ENCODE peak calls at places on chromosomes 4 and X, in six cellular contexts. M is stomach, S is ovary, D is lung, O is MG63, P is A673. R is an unnamed sample. For H3K27me3, the result is how much of the 10 kb centered on the place peaks cover.

GRCh38 chrX:36867143-36867542 is 141.0 kb upstream of the FAM47C start:
- DNase-seq in M (no peak), S (no peak), D (no peak), O (no peak), P (peak), R (no peak)

GRCh38 chr4:137420901-137421384 is 111.4 kb downstream of the PCDH18 start:
- DNase-seq in M (no peak), S (no peak), D (no peak), O (no peak), P (no peak), R (no peak)

GRCh38 chrX:7147978-7148824 is at the start of gene PUDP:
- DNase-seq in M (peak), S (peak), D (peak), O (peak), P (peak), R (no peak)

GRCh38 chr4:1336079-1336478 is 10.9 kb upstream of the UVSSA start:
- DNase-seq in M (no peak), S (no peak), D (no peak), O (no peak), P (no peak), R (no peak)

GRCh38 chrX:151875270-151876026 is 37.2 kb upstream of the MAGEA4 start:
- DNase-seq in M (no peak), S (no peak), D (no peak), O (no peak), P (no peak), R (no peak)

GRCh38 chr4:6239968-6240367 is 29.7 kb upstream of the WFS1 start:
- DNase-seq in M (no peak), S (no peak), D (no peak), O (no peak), P (no peak), R (no peak)

GRCh38 chr4:8742546-8742945 is 129.1 kb downstream of the HMX1 start:
- DNase-seq in M (no peak), S (no peak), D (no peak), O (no peak), P (no peak), R (no peak)

GRCh38 chr4:73922766-73923630 is 53.8 kb downstream of the CXCL1 start:
- DNase-seq in M (no peak), S (no peak), D (no peak), O (no peak), P (peak), R (no peak)

GRCh38 chr4:186782302-186782701 is 58.6 kb upstream of the FAT1 start:
- DNase-seq in M (no peak), S (no peak), D (no peak), O (no peak), P (no peak), R (no peak)

DNA sequence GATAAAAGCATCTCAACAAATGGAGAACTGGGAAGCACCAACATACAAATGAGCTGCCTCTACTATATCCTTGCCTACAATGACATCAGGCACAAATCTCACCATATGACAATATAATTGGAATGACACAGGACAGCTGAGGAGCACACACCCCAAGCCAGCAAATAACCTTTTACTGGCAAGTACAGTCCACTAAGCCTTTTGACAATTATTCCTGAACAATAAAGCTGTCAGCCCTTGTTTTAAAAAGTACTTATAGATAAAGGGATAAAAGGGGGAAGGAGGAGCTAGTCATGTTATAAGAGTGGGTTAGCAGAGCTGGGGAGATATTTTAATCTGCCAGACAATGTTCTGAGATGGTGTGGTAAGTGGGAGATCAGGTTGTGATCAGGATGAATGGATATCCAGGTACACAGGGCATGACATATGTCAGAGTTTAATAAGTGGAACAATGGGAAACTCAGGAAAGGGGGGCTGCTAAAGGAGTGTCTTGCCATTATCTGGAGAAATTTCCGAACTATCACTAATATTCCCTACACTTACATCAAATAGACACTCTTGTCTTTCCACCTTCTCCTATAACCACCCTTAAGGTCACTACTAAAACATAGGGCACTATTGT is 127.6 kb downstream of the GPC3 start:
- DNase-seq in M (no peak), S (no peak), D (no peak), O (no peak), P (no peak), R (no peak)
- H3K27me3 ChIP-seq in M (under half), S (under half), D (under half), O (under half), P (under half), R (under half)

GRCh38 chr4:140154572-140154891 is 548 bp upstream of the MAML3 start:
- DNase-seq in M (no peak), S (no peak), D (no peak), O (no peak), P (no peak), R (no peak)
- H3K4me3 ChIP-seq in M (peak), S (peak), D (peak), O (peak), P (peak), R (peak)

DNA sequence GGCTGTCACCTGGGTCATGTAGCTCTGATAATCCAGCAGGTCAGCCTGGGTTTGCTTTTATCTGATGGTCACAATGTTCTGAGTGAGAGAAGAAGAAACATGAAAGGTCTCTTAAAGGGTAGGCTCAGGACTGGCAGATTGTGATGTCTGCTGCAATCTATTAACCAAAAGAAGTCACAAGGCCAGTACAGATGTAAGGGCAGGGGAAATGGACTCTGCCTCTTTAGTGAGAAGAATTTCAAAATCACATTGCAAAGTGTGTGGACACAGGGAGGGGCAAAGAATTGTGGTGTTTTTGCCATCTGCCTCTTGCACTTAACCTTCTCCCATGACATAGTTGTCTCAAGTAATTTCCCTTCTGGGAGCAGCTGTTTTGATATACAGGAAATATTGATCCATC is 40.9 kb downstream of the IL1RAPL1 start:
- DNase-seq in M (no peak), S (no peak), D (no peak), O (no peak), P (no peak), R (no peak)
- H3K27me3 ChIP-seq in M (under half), S (under half), D (under half), O (under half), P (under half), R (under half)

GRCh38 chrX:70089575-70090297 is 27.5 kb downstream of the OTUD6A start:
- DNase-seq in M (no peak), S (no peak), D (no peak), O (peak), P (no peak), R (peak)
- H3K4me3 ChIP-seq in M (no peak), S (no peak), D (no peak), O (no peak), P (no peak), R (no peak)

GRCh38 chr4:13875160-13875559 is 247.6 kb upstream of the BOD1L1 start:
- DNase-seq in M (no peak), S (no peak), D (no peak), O (no peak), P (no peak), R (no peak)
- H3K27me3 ChIP-seq in M (under half), S (under half), D (under half), O (under half), P (under half), R (under half)

DNA sequence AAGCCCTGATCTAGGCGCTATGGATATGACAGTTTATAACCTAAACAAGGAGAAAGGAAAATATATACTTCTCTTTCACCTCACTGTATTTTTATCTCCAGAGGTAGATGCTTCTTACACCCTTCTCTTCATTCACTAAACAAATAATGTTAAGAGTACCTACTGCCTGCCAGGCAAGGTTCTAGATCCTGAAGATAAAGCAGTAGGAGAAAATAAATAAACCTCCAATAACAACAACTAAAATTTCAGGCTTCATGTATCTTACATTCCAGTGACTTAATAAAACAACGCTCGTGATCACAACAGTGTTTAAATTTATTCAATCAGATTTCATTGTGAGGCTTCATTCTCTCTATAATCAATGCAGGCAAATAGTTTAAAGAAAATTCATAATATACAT is 20.6 kb downstream of the PDGFC start:
- DNase-seq in M (no peak), S (no peak), D (no peak), O (no peak), P (no peak), R (no peak)
- H3K4me3 ChIP-seq in M (no peak), S (no peak), D (no peak), O (peak), P (no peak), R (no peak)

GRCh38 chr4:89305028-89305427 is 2.6 kb downstream of the GPRIN3 start:
- DNase-seq in M (no peak), S (no peak), D (no peak), O (no peak), P (no peak), R (no peak)

GRCh38 chr4:89303177-89303576 is 4.4 kb downstream of the GPRIN3 start:
- DNase-seq in M (no peak), S (no peak), D (no peak), O (no peak), P (no peak), R (no peak)

GRCh38 chr4:89301902-89302301 is 5.7 kb downstream of the GPRIN3 start:
- DNase-seq in M (no peak), S (no peak), D (no peak), O (no peak), P (no peak), R (no peak)

GRCh38 chr4:89305712-89306437 is 1.7 kb downstream of the GPRIN3 start:
- DNase-seq in M (no peak), S (no peak), D (no peak), O (no peak), P (no peak), R (no peak)

GRCh38 chr4:89303989-89304388 is 3.6 kb downstream of the GPRIN3 start:
- DNase-seq in M (no peak), S (no peak), D (no peak), O (no peak), P (no peak), R (no peak)
- H3K27me3 ChIP-seq in M (under half), S (under half), D (under half), O (under half), P (under half), R (under half)

GRCh38 chr4:101104264-101105052 is 242.9 kb downstream of the PPP3CA start:
- DNase-seq in M (no peak), S (no peak), D (no peak), O (no peak), P (no peak), R (no peak)
- H3K4me3 ChIP-seq in M (no peak), S (no peak), D (no peak), O (no peak), P (no peak), R (no peak)

R was measured in BJ.